ENCODE peak calls at places on chromosomes 4 and X, in six cellular contexts. K, J, Z, L, Q and T are unnamed samples.
A peak's percentile ranks its signal among the peaks of the same experiment; 100 is the strongest.

GRCh38 chr4:7539659-7540058 is 104.9 kb upstream of the PSAPL1 start:
- DNase-seq in J (no peak), K (no peak), Z (no peak), L (peak; percentile 4), Q (no peak), T (no peak)

GRCh38 chr4:186216465-186217024 is 10.8 kb upstream of the KLKB1 start:
- DNase-seq in J (no peak), L (peak; percentile 34), Z (no peak), K (no peak), Q (no peak), T (no peak)

GRCh38 chr4:117983541-117984451 is 50.5 kb upstream of the NDST3 start:
- DNase-seq in L (no peak), Z (no peak), K (no peak), Q (no peak), J (no peak), T (no peak)

GRCh38 chrX:46588263-46588662 is 14.7 kb downstream of the CHST7 start:
- DNase-seq in Q (no peak), L (peak; percentile 59), J (no peak), K (no peak), Z (peak; percentile 36), T (no peak)

GRCh38 chrX:136616987-136617685 is 30.8 kb upstream of the CD40LG start:
- DNase-seq in J (no peak), L (no peak), Q (no peak), K (no peak), Z (no peak), T (no peak)

GRCh38 chrX:7771788-7772438 is 71.1 kb upstream of the VCX start:
- DNase-seq in Q (no peak), J (no peak), L (no peak), Z (no peak), K (no peak), T (no peak)

GRCh38 chr4:140251566-140251965 is 97.6 kb upstream of the MAML3 start:
- DNase-seq in Z (no peak), L (no peak), J (no peak), Q (no peak), K (no peak), T (no peak)

GRCh38 chr4:72320185-72320948 is 248.7 kb downstream of the ADAMTS3 start:
- DNase-seq in Z (no peak), J (no peak), K (no peak), L (no peak), Q (no peak), T (no peak)

GRCh38 chr4:100569196-100569595 is 51.4 kb upstream of the EMCN start:
- DNase-seq in L (no peak), K (no peak), J (no peak), Q (no peak), Z (no peak), T (no peak)

GRCh38 chr4:71540749-71541269 is 202.0 kb downstream of the SLC4A4 start:
- DNase-seq in Z (no peak), Q (no peak), J (no peak), K (no peak), L (no peak), T (no peak)

GRCh38 chrX:15911729-15912550 is 57.3 kb upstream of the AP1S2 start:
- DNase-seq in Q (no peak), L (no peak), K (no peak), J (peak; percentile 48), Z (no peak), T (no peak)

GRCh38 chrX:18895157-18895952 is 88.6 kb downstream of the PHKA2 start:
- DNase-seq in J (no peak), Q (peak; percentile 39), Z (peak; percentile 41), L (peak; percentile 88), K (no peak), T (peak; percentile 92)

GRCh38 chr4:41318839-41319530 is 62.3 kb downstream of the UCHL1 start:
- DNase-seq in Z (no peak), J (no peak), L (no peak), Q (no peak), K (no peak), T (no peak)

GRCh38 chrX:64894454-64895038 is 81.7 kb downstream of the ZC4H2 start:
- DNase-seq in J (no peak), K (no peak), Q (no peak), Z (no peak), L (no peak), T (no peak)

GRCh38 chr4:80336582-80336981 is 1.1 kb downstream of the CFAP299 start:
- DNase-seq in K (no peak), L (peak; percentile 40), Z (no peak), J (peak; percentile 47), Q (no peak), T (no peak)

GRCh38 chrX:99398578-99398977 is 1011.5 kb downstream of the PCDH19 start:
- DNase-seq in Z (no peak), K (no peak), Q (no peak), L (no peak), J (no peak), T (peak; percentile 58)

GRCh38 chrX:99397879-99398278 is 1012.2 kb downstream of the PCDH19 start:
- DNase-seq in Q (no peak), K (no peak), Z (no peak), L (no peak), J (no peak), T (peak; percentile 39)

GRCh38 chrX:99394450-99394849 is 1015.6 kb downstream of the PCDH19 start:
- DNase-seq in Q (no peak), Z (no peak), K (no peak), L (no peak), J (no peak), T (no peak)
- TF ChIP-seq CTCF in Q (no peak), Z (no peak), K (no peak), L (no peak), J (no peak), T (peak; percentile 30)

DNA sequence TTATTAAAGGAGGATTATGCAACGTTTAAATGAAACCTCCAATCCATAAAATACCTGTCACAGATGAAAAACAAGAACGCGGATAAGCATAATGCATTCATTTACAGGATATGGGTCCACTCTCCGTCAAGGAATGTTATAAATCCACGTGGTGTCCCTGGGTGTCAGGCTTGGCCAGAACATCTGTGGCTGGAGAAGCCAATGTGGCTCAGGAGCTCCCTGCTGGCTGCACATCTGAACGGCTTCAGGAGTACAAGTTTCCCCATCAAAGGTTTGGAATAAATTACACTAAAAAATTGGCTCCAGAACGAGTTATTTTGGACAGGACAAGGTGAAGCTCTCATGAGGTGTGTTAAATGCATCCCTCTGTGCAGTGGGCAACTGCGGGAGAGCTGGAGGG is 87.8 kb upstream of the LEF1 start:
- DNase-seq in Z (no peak), J (no peak), L (no peak), Q (no peak), K (no peak), T (no peak)
- TF ChIP-seq CTCF in Z (no peak), J (no peak), L (no peak), Q (no peak), K (no peak), T (no peak)

DNA sequence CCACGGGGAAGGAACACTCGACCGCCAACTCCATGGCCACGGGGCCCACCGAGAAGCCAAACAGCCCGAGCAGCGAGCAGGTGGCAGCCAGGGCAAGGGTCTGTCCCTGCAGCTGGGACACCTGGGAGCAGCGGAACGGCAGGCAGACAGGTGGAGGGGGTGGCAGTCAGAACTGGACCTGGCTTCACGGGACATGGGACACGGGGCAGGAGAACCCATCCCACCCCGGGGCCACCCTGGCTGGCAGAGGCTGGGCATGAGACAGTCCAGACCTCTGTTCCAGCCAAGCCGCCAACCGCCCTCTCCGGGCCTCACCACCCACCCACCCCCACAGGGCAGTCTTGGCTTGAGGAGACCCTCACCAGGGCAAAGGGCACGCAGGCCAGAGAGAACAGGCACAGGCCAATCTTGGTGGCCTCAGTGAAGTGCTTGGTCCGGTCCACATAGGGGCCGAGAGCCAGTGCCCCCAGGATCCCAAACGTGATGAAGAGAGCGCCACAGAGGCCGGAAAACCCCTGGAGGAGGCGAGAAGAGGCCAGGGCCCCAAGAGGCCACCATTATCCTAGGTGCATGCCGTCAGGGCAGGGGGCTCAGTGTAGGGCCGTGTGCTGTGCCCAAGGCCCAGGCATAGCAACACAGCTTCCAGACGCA is 5.6 kb downstream of the SLC49A3 start:
- DNase-seq in Z (no peak), K (no peak), J (no peak), L (no peak), Q (no peak), T (no peak)
- TF ChIP-seq CTCF in Z (no peak), K (no peak), J (no peak), L (no peak), Q (no peak), T (no peak)

DNA sequence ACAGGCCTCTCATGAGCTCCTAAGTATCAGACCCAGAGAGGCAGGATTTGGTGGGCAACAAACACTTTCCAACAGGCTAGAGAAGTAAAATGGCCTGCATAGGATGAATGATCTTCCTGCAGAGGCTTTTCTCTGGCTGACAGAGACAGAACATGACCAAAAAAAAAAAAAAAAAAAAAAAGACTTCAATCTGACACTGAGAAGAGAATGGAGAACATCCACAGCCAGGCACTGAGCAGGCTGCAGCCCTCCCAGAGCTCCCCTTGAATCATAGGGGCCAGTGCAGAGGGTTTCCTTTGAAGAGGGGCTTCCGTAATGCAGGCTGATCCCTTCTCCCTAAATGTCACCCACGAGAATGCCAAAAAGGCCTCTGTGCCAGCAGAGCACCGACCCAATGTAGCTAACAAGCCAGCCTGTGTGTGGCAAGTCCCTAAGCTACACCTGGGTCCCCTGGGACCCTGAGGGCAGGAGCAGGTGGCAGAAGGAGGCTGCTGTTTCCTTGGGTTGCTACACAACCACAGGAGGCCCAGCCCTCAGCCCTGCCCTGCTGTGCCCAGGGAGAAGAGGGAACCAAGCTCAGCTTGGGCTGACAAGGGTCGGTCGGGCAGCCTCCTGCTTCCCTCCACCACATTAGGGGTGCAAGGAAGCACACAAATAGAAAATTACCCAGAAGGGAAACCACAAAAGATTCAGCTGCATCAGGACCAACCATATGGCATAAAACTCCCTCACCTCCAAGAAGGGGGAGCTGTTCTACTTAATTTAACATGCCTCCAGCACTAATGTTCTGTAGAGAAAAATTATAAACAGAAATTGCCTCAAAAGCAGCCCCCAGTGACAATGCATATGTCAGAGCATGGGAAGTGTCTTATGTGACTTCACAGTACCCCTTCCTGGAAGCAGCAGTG is 55.5 kb downstream of the MAP7D2 start:
- DNase-seq in Z (no peak), J (no peak), K (peak; percentile 59), L (no peak), Q (no peak), T (no peak)
- TF ChIP-seq CTCF in Z (no peak), J (no peak), K (no peak), L (no peak), Q (no peak), T (no peak)

GRCh38 chrX:68892134-68892533 is 63.3 kb downstream of the EFNB1 start:
- DNase-seq in L (no peak), Z (no peak), K (no peak), Q (no peak), J (no peak), T (no peak)

GRCh38 chrX:68883800-68884199 is 55.0 kb downstream of the EFNB1 start:
- DNase-seq in J (no peak), Z (no peak), Q (no peak), L (no peak), K (no peak), T (no peak)

GRCh38 chrX:68894142-68894512 is 65.3 kb downstream of the EFNB1 start:
- DNase-seq in Q (no peak), K (no peak), Z (peak; percentile 20), J (no peak), L (no peak), T (no peak)

GRCh38 chrX:68892651-68893050 is 63.8 kb downstream of the EFNB1 start:
- DNase-seq in Z (no peak), J (no peak), K (no peak), L (no peak), Q (no peak), T (no peak)

DNA sequence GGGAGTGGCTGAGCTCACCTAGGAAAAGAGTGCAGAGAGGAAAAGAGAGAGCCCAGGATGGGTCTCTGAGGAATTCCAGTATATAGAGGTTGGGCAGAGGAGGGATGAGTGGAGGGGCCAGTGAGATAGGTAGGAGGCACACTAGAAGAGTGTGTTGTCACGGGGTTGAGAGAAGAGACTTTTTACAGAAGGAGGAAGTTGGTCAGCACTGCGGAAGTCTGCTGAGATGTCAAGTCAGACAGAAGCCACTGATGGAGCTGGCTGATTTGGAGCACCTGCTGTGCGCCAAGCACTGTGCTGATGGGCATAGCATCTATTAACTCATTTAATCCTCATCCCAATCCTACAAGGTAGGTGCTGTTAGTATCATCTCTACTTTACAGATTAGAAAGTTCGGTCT is 60.4 kb downstream of the EFNB1 start:
- DNase-seq in Q (no peak), L (no peak), Z (no peak), J (no peak), K (no peak), T (no peak)
- TF ChIP-seq CTCF in Q (no peak), L (no peak), Z (no peak), J (no peak), K (no peak), T (no peak)